ENCODE peak calls at places on chromosomes 5 and 9, in seven cellular contexts. V is IMR-90, X is H1, J is GM23248, U is K562, W is MM.1S, H is fibroblast of lung. C is an unnamed sample.

GRCh38 chr5:67106626-67107342 is 89.8 kb downstream of the CD180 start:
- DNase-seq in V (no peak), X (no peak), J (no peak), U (no peak), W (no peak), H (no peak), C (no peak)

GRCh38 chr9:2655411-2655901 is 33.9 kb downstream of the VLDLR start:
- DNase-seq in V (peak), X (no peak), J (peak), U (no peak), W (peak), H (peak), C (peak)

GRCh38 chr5:116629168-116629567 is 54.5 kb upstream of the SEMA6A start:
- DNase-seq in V (no peak), X (no peak), J (no peak), U (no peak), W (no peak), H (no peak), C (no peak)

GRCh38 chr9:108534741-108535140 is 321.0 kb downstream of the ACTL7B start:
- DNase-seq in V (peak), X (no peak), J (peak), U (no peak), W (no peak), H (peak), C (no peak)

GRCh38 chr5:142327111-142327842 is 2.5 kb upstream of the SPRY4 start:
- DNase-seq in V (peak), X (no peak), J (peak), U (no peak), W (no peak), H (peak), C (no peak)

GRCh38 chr5:116454417-116454927 is 120.2 kb downstream of the SEMA6A start:
- DNase-seq in V (peak), X (no peak), J (peak), U (no peak), W (peak), H (peak), C (peak)

GRCh38 chr9:115069302-115069701 is 48.7 kb downstream of the TNC start:
- DNase-seq in V (no peak), X (no peak), J (no peak), U (no peak), W (no peak), H (no peak), C (no peak)

GRCh38 chr5:153515269-153515668 is 24.8 kb downstream of the GRIA1 start:
- DNase-seq in V (peak), X (no peak), J (peak), U (no peak), W (no peak), H (peak), C (no peak)

GRCh38 chr9:2354216-2354615 is 267.4 kb upstream of the VLDLR start:
- DNase-seq in V (no peak), X (no peak), J (no peak), U (no peak), W (no peak), H (no peak), C (no peak)

GRCh38 chr5:40906351-40906751 is 2.9 kb upstream of the C7 start:
- DNase-seq in V (peak), X (no peak), J (no peak), U (no peak), W (no peak), H (peak), C (no peak)

GRCh38 chr9:84239341-84239740 is 101.2 kb downstream of the SLC28A3 start:
- DNase-seq in V (peak), X (no peak), J (peak), U (no peak), W (no peak), H (peak), C (no peak)

GRCh38 chr9:84230355-84231136 is 110.0 kb downstream of the SLC28A3 start:
- DNase-seq in V (peak), X (no peak), J (peak), U (no peak), W (no peak), H (peak), C (no peak)

GRCh38 chr9:84238652-84239051 is 101.9 kb downstream of the SLC28A3 start:
- DNase-seq in V (no peak), X (no peak), J (no peak), U (peak), W (no peak), H (no peak), C (no peak)

DNA sequence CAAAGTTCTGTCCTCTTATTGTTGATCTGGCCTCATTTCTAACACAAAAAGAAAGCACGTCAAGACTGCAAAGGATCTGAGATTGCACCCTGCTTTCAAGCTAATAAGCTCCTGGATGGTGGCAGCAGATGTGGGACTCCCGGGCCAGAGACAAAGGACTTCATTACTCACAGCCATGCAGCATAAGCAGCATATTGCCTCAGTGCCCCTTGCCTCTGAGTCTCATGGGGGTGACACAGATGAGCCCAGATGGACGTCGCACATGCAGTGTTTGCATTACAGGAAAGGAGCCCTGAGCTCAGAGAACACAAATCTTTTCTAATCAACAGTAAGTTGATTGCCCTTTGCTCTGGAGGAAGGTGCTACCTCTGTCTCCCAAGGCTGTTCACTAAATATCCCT is 105.0 kb downstream of the SLC28A3 start:
- DNase-seq in V (no peak), X (no peak), J (no peak), U (no peak), W (no peak), H (no peak), C (no peak)
- H3K9ac ChIP-seq in V (no peak), X (no peak), J (no peak), U (no peak), W (no peak), H (no peak), C (no peak)

GRCh38 chr9:34124103-34124502 is 2.4 kb downstream of the DCAF12 start:
- DNase-seq in V (no peak), X (no peak), J (peak), U (no peak), W (no peak), H (no peak), C (no peak)

GRCh38 chr9:34125681-34126206 is 754 bp downstream of the DCAF12 start:
- DNase-seq in V (peak), X (no peak), J (peak), U (peak), W (peak), H (peak), C (no peak)

GRCh38 chr9:34124923-34125322 is 1.6 kb downstream of the DCAF12 start:
- DNase-seq in V (no peak), X (no peak), J (peak), U (no peak), W (no peak), H (no peak), C (no peak)

GRCh38 chr9:34121996-34122395 is 4.5 kb downstream of the DCAF12 start:
- DNase-seq in V (no peak), X (no peak), J (no peak), U (no peak), W (no peak), H (no peak), C (no peak)

GRCh38 chr9:34123682-34124081 is 2.8 kb downstream of the DCAF12 start:
- DNase-seq in V (no peak), X (no peak), J (no peak), U (no peak), W (peak), H (no peak), C (no peak)
- H3K4me3 ChIP-seq in V (no peak), X (no peak), J (no peak), U (peak), W (peak), H (no peak), C (no peak)

DNA sequence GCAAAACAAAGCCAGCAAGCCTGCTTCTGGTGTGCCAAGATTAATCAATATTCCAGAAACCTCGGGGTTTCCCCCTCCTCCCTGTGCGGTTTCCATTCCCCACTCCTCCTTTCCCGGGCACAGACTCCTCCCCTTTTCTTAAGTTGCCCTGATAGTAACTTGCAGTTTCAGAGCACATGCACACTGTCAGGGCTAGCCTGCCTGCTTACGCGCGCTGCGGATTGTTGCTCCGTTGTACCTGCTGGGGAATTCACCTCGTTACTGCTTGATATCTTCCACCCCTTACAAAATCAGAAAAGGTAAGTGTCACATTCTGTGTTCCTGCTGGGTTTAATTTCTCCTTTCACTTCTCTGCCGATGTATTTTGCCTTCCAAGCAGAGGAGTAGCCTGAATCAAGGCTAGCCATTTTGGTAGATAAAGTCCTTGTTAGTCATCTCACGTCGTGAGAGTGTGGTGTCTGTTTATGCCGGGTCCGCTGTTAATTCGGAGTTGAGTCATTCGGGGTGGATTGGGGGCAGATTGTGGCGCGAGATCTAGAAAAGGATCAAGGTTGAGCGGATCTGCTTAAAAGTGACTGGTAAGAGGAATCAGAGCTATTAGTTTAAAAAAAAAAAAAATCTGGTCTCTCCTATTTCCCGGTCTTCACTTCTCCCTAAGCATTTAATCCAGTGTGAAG is at the start of gene SLC1A3:
- DNase-seq in V (peak), X (no peak), J (peak), U (no peak), W (peak), H (peak), C (peak)
- H3K9ac ChIP-seq in V (peak), X (peak), J (peak), U (no peak), W (peak), H (peak), C (peak)

GRCh38 chr9:136204086-136204805 is 682 bp downstream of the LHX3 start:
- DNase-seq in V (no peak), X (no peak), J (no peak), U (no peak), W (no peak), H (no peak), C (no peak)
- H3K4me3 ChIP-seq in V (no peak), X (no peak), J (no peak), U (no peak), W (no peak), H (no peak), C (no peak)

DNA sequence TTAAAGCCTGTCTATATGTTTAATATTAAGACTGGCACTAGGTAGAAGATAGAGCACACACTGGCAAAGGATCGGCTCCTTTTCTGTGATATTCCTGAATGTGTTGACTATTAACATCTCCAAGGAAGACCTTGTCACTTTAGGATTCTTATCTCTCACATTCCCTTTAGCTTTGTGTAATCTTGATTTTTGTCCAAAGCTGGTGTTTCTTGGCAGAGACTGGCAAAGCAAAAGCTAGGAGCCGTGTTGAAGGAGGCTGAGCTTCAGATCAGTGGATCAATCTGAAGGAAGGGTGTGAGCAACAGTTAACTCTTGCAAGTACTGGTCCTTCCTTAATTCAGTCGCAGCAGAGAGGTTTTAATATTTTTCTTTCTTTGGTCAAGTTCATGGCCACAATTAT is 830.4 kb upstream of the ZNF608 start:
- DNase-seq in V (no peak), X (no peak), J (no peak), U (no peak), W (no peak), H (peak), C (peak)
- H3K9ac ChIP-seq in V (no peak), X (no peak), J (no peak), U (no peak), W (no peak), H (no peak), C (no peak)

GRCh38 chr9:85527331-85528015 is 214.3 kb downstream of the AGTPBP1 start:
- DNase-seq in V (no peak), X (no peak), J (no peak), U (no peak), W (no peak), H (no peak), C (peak)

GRCh38 chr9:85524531-85524930 is 217.2 kb downstream of the AGTPBP1 start:
- DNase-seq in V (no peak), X (no peak), J (no peak), U (no peak), W (no peak), H (no peak), C (no peak)

GRCh38 chr9:85528607-85529006 is 213.1 kb downstream of the AGTPBP1 start:
- DNase-seq in V (no peak), X (no peak), J (no peak), U (no peak), W (no peak), H (no peak), C (no peak)

GRCh38 chr9:85523202-85523601 is 218.6 kb downstream of the AGTPBP1 start:
- DNase-seq in V (no peak), X (no peak), J (no peak), U (no peak), W (no peak), H (no peak), C (no peak)

GRCh38 chr9:85528142-85528541 is 213.6 kb downstream of the AGTPBP1 start:
- DNase-seq in V (no peak), X (no peak), J (no peak), U (no peak), W (no peak), H (no peak), C (no peak)
- H3K4me3 ChIP-seq in V (no peak), X (no peak), J (no peak), U (no peak), W (no peak), H (no peak), C (no peak)

DNA sequence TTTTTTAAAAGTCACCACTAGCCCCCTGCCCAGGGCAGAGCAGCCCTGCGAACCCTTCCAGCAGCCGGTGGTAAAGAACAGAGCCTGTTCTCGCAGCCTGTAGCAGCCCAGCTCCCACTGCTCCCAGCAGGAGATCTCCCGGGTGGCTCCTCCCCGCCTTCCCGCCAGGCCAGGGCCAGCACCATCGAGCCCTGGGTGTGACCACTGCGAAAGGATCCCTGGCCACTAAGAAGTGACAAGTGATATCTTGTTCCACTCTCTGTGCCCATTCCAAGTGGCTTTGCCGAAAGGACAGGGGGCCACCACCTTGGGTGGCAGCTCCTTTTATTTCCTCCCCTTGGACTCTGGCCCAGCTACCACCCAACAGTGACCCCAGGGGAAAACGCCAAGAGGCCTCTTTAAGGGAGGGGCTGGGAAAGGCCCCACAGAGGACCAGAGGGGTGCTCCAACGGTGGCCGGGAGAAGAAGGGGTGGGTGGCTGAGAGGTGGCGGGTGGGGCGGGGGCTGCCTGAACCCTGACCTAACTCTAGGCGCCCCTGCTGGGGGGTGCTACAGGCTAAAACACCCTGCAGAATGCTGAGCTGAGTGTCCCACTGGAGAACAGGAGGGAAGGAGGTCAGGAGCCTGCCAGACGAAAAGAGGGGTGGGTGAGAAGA is 1.6 kb downstream of the NACC2 start:
- DNase-seq in V (no peak), X (no peak), J (peak), U (peak), W (no peak), H (peak), C (no peak)
- H3K9ac ChIP-seq in V (peak), X (no peak), J (peak), U (peak), W (no peak), H (peak), C (peak)

GRCh38 chr9:72874344-72874743 is 78.5 kb downstream of the ALDH1A1 start:
- DNase-seq in V (no peak), X (no peak), J (no peak), U (no peak), W (no peak), H (no peak), C (no peak)

GRCh38 chr9:72871685-72872084 is 81.2 kb downstream of the ALDH1A1 start:
- DNase-seq in V (peak), X (no peak), J (peak), U (no peak), W (peak), H (no peak), C (peak)

GRCh38 chr9:72873456-72873855 is 79.4 kb downstream of the ALDH1A1 start:
- DNase-seq in V (no peak), X (no peak), J (no peak), U (no peak), W (no peak), H (no peak), C (no peak)

GRCh38 chr9:72872718-72873117 is 80.1 kb downstream of the ALDH1A1 start:
- DNase-seq in V (no peak), X (no peak), J (no peak), U (no peak), W (no peak), H (no peak), C (peak)

GRCh38 chr9:72875221-72875620 is 77.6 kb downstream of the ALDH1A1 start:
- DNase-seq in V (no peak), X (no peak), J (no peak), U (no peak), W (no peak), H (no peak), C (no peak)
- H3K4me3 ChIP-seq in V (no peak), X (no peak), J (no peak), U (no peak), W (no peak), H (no peak), C (no peak)

DNA sequence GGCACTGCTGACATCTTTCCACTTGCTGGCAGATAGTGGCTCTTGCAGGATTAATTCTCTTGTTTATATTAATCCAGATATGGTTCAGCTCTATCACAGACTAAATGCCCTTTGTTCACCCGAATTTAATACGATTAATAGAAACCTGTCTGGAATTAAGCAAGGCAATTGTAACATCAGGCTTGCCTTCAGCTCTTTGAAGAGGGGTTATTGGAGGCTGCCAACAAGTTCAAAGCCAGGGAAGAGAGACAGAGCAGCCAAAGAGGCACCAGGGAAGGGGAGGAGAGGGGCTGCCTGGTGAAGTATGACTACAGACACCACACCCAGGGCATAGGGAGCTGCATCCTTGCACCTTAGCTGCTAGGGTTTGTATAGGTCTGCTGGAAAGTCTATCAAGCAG is 236.1 kb downstream of the SAXO1 start:
- DNase-seq in V (no peak), X (no peak), J (no peak), U (no peak), W (no peak), H (no peak), C (no peak)
- H3K9ac ChIP-seq in V (no peak), X (no peak), J (peak), U (no peak), W (no peak), H (no peak), C (no peak)

C was measured in endothelial cell of umbilical vein.